ENCODE peak calls at places on chromosomes 3 and 15, in eight cellular contexts. X is mucosa of gallbladder; V is mesenteric fat pad; O is uterus; B is DMS 273 treated with DMSO at 0.1 percent for 48 hours; F is NCI-H2029 treated with DMSO at 0.1 percent for 48 hours; J is stimulated activated CD4-positive, alpha-beta T cell treated with anti-CD3 and anti-CD28 coated beads, Interleukin-1b, Interleukin-23, amount 100 ng/mL, for 24 hours; E is suprapubic skin. T is an unnamed sample.
A peak's percentile ranks its signal among the peaks of the same experiment; 100 is the strongest.

GRCh38 chr3:159632124-159632523 is 356.5 kb upstream of the IL12A start:
- DNase-seq in X (no peak), V (no peak), O (no peak), B (no peak), F (no peak), J (no peak), E (no peak), T (no peak)

GRCh38 chr3:8869613-8870012 is 93.7 kb downstream of the RAD18 start:
- DNase-seq in X (no peak), V (no peak), O (no peak), B (no peak), F (no peak), J (no peak), E (no peak), T (no peak)

GRCh38 chr15:29887719-29888118 is 65.5 kb upstream of the TJP1 start:
- DNase-seq in X (no peak), V (no peak), O (no peak), B (no peak), F (no peak), J (no peak), E (no peak), T (no peak)

GRCh38 chr3:126753191-126754160 is 49.4 kb downstream of the CHCHD6 start:
- DNase-seq in X (no peak), V (peak; percentile 83), O (no peak), B (no peak), F (no peak), J (no peak), E (peak; percentile 74), T (no peak)

GRCh38 chr3:26264708-26265107 is 357.9 kb upstream of the LRRC3B start:
- DNase-seq in X (no peak), V (no peak), O (no peak), B (no peak), F (no peak), J (no peak), E (no peak), T (no peak)

GRCh38 chr15:29997499-29997898 is 85.3 kb upstream of the GOLGA8J start:
- DNase-seq in X (no peak), V (no peak), O (no peak), B (no peak), F (no peak), J (no peak), E (no peak), T (no peak)

GRCh38 chr15:25684521-25685215 is 178.5 kb downstream of the ATP10A start:
- DNase-seq in X (peak; percentile 26), V (peak; percentile 82), O (peak; percentile 81), B (no peak), F (no peak), J (no peak), E (peak; percentile 78), T (no peak)

GRCh38 chr15:69723404-69724097 is 270.9 kb downstream of the RPLP1 start:
- DNase-seq in X (no peak), V (no peak), O (no peak), B (peak; percentile 46), F (no peak), J (no peak), E (no peak), T (no peak)

GRCh38 chr3:190305406-190305805 is 16.8 kb downstream of the CLDN1 start:
- DNase-seq in X (no peak), V (no peak), O (no peak), B (no peak), F (no peak), J (no peak), E (no peak), T (no peak)

GRCh38 chr3:117278424-117279190 is 569.0 kb downstream of the TUSC7 start:
- DNase-seq in X (peak; percentile 63), V (no peak), O (no peak), B (peak; percentile 28), F (no peak), J (no peak), E (no peak), T (no peak)

GRCh38 chr3:56700136-56700535 is 17.1 kb upstream of the TASOR start:
- DNase-seq in X (no peak), V (no peak), O (no peak), B (no peak), F (no peak), J (no peak), E (no peak), T (no peak)

GRCh38 chr15:79400650-79401049 is 31.5 kb upstream of the MINAR1 start:
- DNase-seq in X (no peak), V (no peak), O (no peak), B (no peak), F (no peak), J (no peak), E (no peak), T (no peak)

GRCh38 chr3:169091196-169091595 is 572.3 kb downstream of the MECOM start:
- DNase-seq in X (no peak), V (no peak), O (no peak), B (peak; percentile 87), F (no peak), J (no peak), E (no peak), T (no peak)

T was measured in central memory CD8-positive, alpha-beta T cell.